ENCODE peak calls at places on chromosomes 12 and 14, in seven cellular contexts. S is cardiac fibroblast, G is A549, R is caudate nucleus, H is NCI-H1092, E is NCI-H1436, K is psoas muscle. M is an unnamed sample.
A peak's percentile ranks its signal among the peaks of the same experiment; 100 is the strongest.

GRCh38 chr14:101556566-101557320 is 4.6 kb upstream of the DIO3 start:
- DNase-seq in G (no peak), H (no peak), R (no peak), K (peak; percentile 9), S (no peak), E (no peak), M (no peak)

GRCh38 chr14:26621807-26622560 is 24.2 kb upstream of the NOVA1 start:
- DNase-seq in E (no peak), S (peak; percentile 28), R (no peak), G (no peak), H (no peak), K (no peak), M (no peak)

GRCh38 chr12:94100990-94101901 is 47.1 kb upstream of the PLXNC1 start:
- DNase-seq in H (peak; percentile 54), E (peak; percentile 33), S (peak; percentile 81), G (peak; percentile 78), R (peak; percentile 41), K (peak; percentile 78), M (peak; percentile 81)

GRCh38 chr14:68882235-68882634 is 89.4 kb upstream of the ZFP36L1 start:
- DNase-seq in S (no peak), G (no peak), E (no peak), R (no peak), H (no peak), K (no peak), M (no peak)

GRCh38 chr14:38171197-38171596 is 36.5 kb upstream of the SSTR1 start:
- DNase-seq in S (no peak), K (no peak), R (no peak), G (no peak), E (no peak), H (no peak), M (no peak)

GRCh38 chr14:81169711-81170103 is 51.1 kb downstream of the GTF2A1 start:
- DNase-seq in K (peak; percentile 61), R (peak; percentile 62), H (no peak), E (no peak), S (peak; percentile 31), G (no peak), M (no peak)

GRCh38 chr12:116121453-116121871 is 156.0 kb downstream of the MED13L start:
- DNase-seq in K (no peak), S (peak; percentile 59), G (no peak), R (no peak), H (no peak), E (no peak), M (peak; percentile 13)

GRCh38 chr12:15982921-15983320 is 71.8 kb downstream of the DERA start:
- DNase-seq in E (no peak), H (no peak), K (no peak), G (no peak), S (no peak), R (no peak), M (no peak)

GRCh38 chr12:94263905-94264655 is 115.7 kb downstream of the PLXNC1 start:
- DNase-seq in G (no peak), E (no peak), R (no peak), K (no peak), S (peak; percentile 27), H (no peak), M (no peak)

GRCh38 chr12:13024151-13024946 is 19.8 kb upstream of the FAM234B start:
- DNase-seq in G (peak; percentile 73), K (no peak), R (no peak), H (no peak), S (peak; percentile 86), E (no peak), M (no peak)

GRCh38 chr12:15472036-15472435 is 149.7 kb downstream of the PTPRO start:
- DNase-seq in E (no peak), H (no peak), R (no peak), G (no peak), K (no peak), S (no peak), M (no peak)